ENCODE peak calls at places on chromosomes 2 and 18, in four cellular contexts. D, N, F and C are unnamed samples.

GRCh38 chr2:3595985-3596384 is 1.1 kb downstream of the COLEC11 start:
- DNase-seq in D (no peak), N (no peak), F (no peak), C (no peak)

GRCh38 chr2:136136921-136137320 is 19.0 kb upstream of the CXCR4 start:
- DNase-seq in N (peak), F (peak), D (no peak), C (no peak)

GRCh38 chr2:61368687-61369665 is 101.9 kb downstream of the USP34 start:
- DNase-seq in N (no peak), F (no peak), D (no peak), C (no peak)

GRCh38 chr2:203683932-203684556 is 22.4 kb upstream of the CD28 start:
- DNase-seq in D (no peak), F (no peak), N (no peak), C (peak)

GRCh38 chr18:73848656-73849055 is 299.0 kb downstream of the FBXO15 start:
- DNase-seq in F (no peak), N (no peak), D (no peak), C (no peak)

GRCh38 chr2:44789971-44790721 is 151.4 kb upstream of the SIX3 start:
- DNase-seq in F (peak), N (no peak), D (no peak), C (no peak)

GRCh38 chr2:164220250-164220649 is 401.0 kb downstream of the GRB14 start:
- DNase-seq in N (no peak), F (no peak), D (no peak), C (no peak)

GRCh38 chr2:240524963-240525718 is 32.6 kb downstream of the ANKMY1 start:
- DNase-seq in N (no peak), D (no peak), F (peak), C (no peak)

GRCh38 chr18:25830787-25831186 is 259.6 kb downstream of the SS18 start:
- DNase-seq in N (no peak), D (peak), F (no peak), C (peak)

GRCh38 chr18:35786359-35787042 is 186.0 kb upstream of the RMP24 start:
- DNase-seq in F (no peak), N (peak), D (no peak), C (no peak)

GRCh38 chr18:3246636-3247242 is 862 bp upstream of the MYL12A start:
- DNase-seq in N (no peak), F (peak), D (peak), C (no peak)

GRCh38 chr18:66749475-66750035 is 145.7 kb upstream of the CDH19 start:
- DNase-seq in D (no peak), N (no peak), F (no peak), C (no peak)

GRCh38 chr2:8550481-8550880 is 131.4 kb upstream of the ID2 start:
- DNase-seq in F (peak), D (peak), N (no peak), C (no peak)

GRCh38 chr18:56245856-56246575 is 392.4 kb downstream of the TXNL1 start:
- DNase-seq in N (no peak), D (no peak), F (no peak), C (no peak)

DNA sequence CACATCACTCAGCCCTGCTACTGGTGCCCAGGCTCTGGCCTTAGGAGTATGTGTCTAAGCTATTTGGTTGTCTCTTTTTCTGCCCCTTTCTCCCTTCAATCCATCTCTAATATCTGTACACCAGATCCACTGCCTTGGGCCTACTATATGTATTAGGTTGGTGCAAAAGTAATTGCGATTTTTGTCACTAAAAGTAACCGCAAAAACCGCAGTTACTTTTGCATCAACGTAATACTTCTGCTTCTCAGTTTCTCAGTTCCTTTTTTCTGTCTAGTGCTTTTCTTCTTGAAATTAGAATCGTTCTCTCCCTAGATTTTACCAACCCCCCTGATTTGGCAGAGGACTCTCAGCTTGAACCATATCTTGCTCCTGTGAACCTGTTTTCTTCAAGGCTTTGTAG is 362.6 kb upstream of the TNP1 start:
- DNase-seq in F (no peak), N (peak), D (no peak), C (no peak)
- H3K27ac ChIP-seq in F (no peak), N (no peak), D (no peak), C (no peak)

DNA sequence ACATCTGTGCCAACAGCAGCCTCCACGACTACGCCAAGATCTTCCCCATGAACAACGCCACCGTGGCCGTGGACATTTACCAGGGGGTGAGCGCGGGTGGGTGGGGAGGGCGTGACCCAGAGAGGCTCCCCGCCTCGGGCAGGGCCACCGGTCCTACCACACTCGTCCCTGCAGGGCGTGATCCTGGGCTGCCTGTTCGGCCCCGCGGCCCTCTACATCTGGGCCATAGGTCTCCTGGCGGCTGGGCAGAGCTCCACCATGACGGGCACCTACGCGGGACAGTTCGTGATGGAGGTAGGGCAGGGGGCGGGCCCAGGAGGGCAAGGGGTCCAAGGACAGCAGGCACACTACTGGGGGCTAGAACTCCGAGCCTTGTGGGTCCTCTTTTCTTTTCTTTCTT is 8.5 kb upstream of the CTDSP1 start:
- DNase-seq in F (no peak), D (no peak), N (no peak), C (no peak)
- H3K27ac ChIP-seq in F (no peak), D (no peak), N (no peak), C (no peak)

DNA sequence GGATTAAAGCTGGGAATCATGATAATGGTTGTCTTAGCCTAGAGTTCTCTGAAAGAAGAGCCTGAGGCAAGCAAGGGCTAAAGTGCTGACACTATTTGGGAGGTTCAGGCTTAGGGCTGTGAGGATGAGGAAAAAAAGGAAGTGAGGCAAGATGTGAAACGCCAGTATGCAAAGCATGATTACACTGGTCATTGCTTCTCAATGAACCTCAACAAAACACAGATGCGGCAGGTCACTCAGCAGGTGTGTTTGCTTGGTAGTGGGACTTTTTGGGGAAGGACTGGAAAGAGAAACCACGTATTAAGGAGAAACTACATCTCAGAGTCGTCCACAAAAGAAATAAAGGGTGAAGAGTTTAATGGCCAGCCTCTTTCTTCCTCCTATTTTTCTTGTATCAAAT is 217.3 kb downstream of the SLC4A3 start:
- DNase-seq in N (peak), F (no peak), D (no peak), C (no peak)
- H3K27ac ChIP-seq in N (no peak), F (no peak), D (no peak), C (no peak)

DNA sequence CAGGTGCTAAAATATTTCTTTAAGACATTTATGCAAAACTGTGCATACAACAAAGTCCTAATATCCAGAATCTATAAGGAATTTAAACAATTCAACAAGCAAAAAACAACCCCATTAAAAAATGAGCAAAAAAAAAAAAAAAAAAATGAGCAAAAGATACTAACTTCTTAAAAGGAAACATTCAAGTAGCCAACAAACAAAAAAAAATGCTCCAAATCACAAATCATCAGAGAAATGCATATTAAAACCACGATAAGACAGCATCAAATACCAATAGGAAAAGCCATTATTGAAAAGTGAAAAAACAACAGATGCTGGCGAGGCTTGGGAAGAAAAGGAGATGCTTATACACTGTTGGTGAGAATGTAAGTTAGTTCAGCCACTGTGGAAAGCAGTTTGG is 34.9 kb downstream of the B4GALT6 start:
- DNase-seq in D (no peak), F (no peak), N (no peak), C (no peak)
- H3K27ac ChIP-seq in D (no peak), F (no peak), N (no peak), C (no peak)

DNA sequence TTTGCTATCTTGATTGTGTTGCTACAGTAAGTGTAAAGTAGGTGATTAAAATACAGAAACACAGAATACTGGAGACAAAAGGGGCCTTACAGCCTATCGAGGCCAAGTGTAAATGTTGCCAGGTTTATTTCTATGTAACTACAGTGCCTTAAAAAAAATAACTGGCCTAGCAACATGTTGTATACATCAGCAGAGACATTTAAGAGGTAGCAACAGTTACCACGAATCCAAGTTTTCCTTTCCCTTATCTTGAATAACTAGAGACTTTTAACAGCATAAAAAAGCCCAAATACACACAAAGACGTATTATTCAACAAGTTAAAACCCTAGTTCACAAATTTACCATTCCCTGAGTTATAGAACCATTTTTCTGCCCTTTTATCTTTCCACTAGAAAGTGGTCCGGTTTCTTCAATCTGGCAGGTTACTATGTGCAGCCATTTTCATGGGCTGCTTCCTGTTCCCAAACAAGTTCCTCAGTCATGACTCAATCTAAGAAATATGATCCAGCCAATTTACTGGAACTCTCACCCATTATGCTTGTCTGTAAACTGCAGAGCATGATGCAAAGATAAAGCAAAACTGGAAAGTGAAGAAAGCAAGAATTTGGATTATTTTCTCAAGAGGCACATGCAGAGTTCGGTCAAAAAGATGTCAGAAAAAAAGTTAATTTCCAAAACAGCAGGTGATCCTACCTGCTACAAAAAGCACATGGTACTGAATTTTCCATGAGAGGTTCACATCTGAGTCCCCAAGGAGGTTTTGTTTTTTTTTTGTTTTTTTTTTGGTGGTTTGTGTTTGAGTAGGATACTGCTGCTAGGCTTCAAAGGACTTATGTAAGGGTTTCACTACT is 22.2 kb downstream of the NFE2L2 start:
- DNase-seq in N (no peak), F (no peak), D (no peak), C (peak)
- H3K27ac ChIP-seq in N (no peak), F (peak), D (peak), C (peak)

DNA sequence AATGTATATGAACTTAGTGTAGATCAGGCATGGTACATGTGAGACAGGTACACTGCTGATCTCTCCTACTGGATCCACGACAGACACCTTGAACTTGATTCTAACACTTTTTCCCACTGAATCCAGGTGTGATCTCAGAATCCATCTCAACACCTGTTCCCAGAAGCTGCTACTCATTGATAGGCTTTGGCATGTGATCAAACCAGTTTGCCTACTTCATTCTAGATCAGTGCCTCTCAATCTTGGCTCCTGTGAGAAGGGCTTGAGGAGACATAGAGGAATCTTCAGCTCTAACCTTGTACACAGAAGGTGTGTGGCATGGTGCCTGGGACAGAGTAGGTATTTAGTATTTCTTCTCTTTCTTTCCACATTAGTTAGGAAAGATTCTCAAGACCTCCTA is 212.3 kb upstream of the ATP5MC3 start:
- DNase-seq in N (no peak), D (no peak), F (no peak), C (no peak)
- H3K27ac ChIP-seq in N (no peak), D (no peak), F (no peak), C (no peak)

GRCh38 chr2:195369217-195369587 is 287.8 kb upstream of the SLC39A10 start:
- DNase-seq in D (no peak), F (no peak), N (no peak), C (no peak)
- H3K27ac ChIP-seq in D (no peak), F (no peak), N (no peak), C (no peak)

GRCh38 chr2:186842373-186842772 is 6.6 kb downstream of the ZSWIM2 start:
- DNase-seq in D (no peak), N (no peak), F (no peak), C (no peak)
- H3K27ac ChIP-seq in D (no peak), N (no peak), F (no peak), C (no peak)

GRCh38 chr2:47438084-47438483 is 35.1 kb downstream of the MSH2 start:
- DNase-seq in F (no peak), D (no peak), N (no peak), C (no peak)
- H3K27ac ChIP-seq in F (no peak), D (no peak), N (no peak), C (no peak)

GRCh38 chr2:11738589-11739436 is 7.6 kb upstream of the LPIN1 start:
- DNase-seq in D (peak), F (peak), N (peak), C (peak)
- H3K27ac ChIP-seq in D (peak), F (no peak), N (no peak), C (no peak)